ENCODE peak calls at places on chromosome 10, in eight cellular contexts. B is lower lobe of right lung; H is fibroblast of mammary gland; O is CD8-positive, alpha-beta T cell; X is cardiac fibroblast; L is colonic mucosa; R is epithelial cell of proximal tubule; E is sigmoid colon. J is an unnamed sample.
A peak's percentile ranks its signal among the peaks of the same experiment; 100 is the strongest.

GRCh38 chr10:49300140-49300974 is 1.4 kb downstream of the C10orf71 start:
- DNase-seq in R (no peak), X (no peak), E (peak; percentile 20), O (no peak), H (peak; percentile 18), B (no peak), L (no peak), J (peak; percentile 49)

GRCh38 chr10:91709394-91709798 is 76.5 kb upstream of the PPP1R3C start:
- DNase-seq in O (no peak), E (no peak), L (no peak), B (no peak), X (peak; percentile 44), H (peak; percentile 64), R (peak; percentile 56), J (peak; percentile 60)

GRCh38 chr10:98209441-98209840 is 58.6 kb downstream of the LOXL4 start:
- DNase-seq in R (no peak), X (no peak), L (no peak), H (no peak), E (no peak), O (no peak), B (no peak), J (no peak)

GRCh38 chr10:69681436-69681835 is 51.4 kb downstream of the FAM241B start:
- DNase-seq in H (no peak), B (no peak), O (no peak), R (no peak), L (no peak), X (no peak), E (peak; percentile 27), J (no peak)

GRCh38 chr10:128263891-128264688 is 137.9 kb upstream of the MKI67 start:
- DNase-seq in O (peak; percentile 37), L (peak; percentile 60), R (no peak), X (peak; percentile 70), H (peak; percentile 51), E (peak; percentile 76), B (peak; percentile 57), J (peak; percentile 78)

GRCh38 chr10:12351447-12351846 is 2.1 kb downstream of the CAMK1D start:
- DNase-seq in R (no peak), E (peak; percentile 67), L (peak; percentile 28), B (no peak), O (peak; percentile 18), H (no peak), X (no peak), J (no peak)

GRCh38 chr10:35890970-35891330 is 248.9 kb upstream of the FZD8 start:
- DNase-seq in R (peak; percentile 38), O (no peak), B (no peak), E (no peak), L (no peak), H (no peak), X (no peak), J (no peak)

GRCh38 chr10:32210306-32211045 is 136.5 kb downstream of the EPC1 start:
- DNase-seq in X (peak; percentile 72), O (no peak), H (peak; percentile 74), L (peak; percentile 33), B (no peak), R (no peak), E (no peak), J (peak; percentile 80)

GRCh38 chr10:97169911-97170693 is 15.7 kb downstream of the SLIT1 start:
- DNase-seq in R (no peak), L (peak; percentile 67), X (no peak), O (no peak), B (no peak), E (no peak), H (no peak), J (no peak)

GRCh38 chr10:98045785-98046389 is 15.5 kb upstream of the CRTAC1 start:
- DNase-seq in R (peak; percentile 10), O (peak; percentile 54), L (peak; percentile 46), E (peak; percentile 63), B (peak; percentile 60), H (peak; percentile 49), X (peak; percentile 64), J (peak; percentile 75)

GRCh38 chr10:34252111-34252510 is 563.0 kb downstream of the PARD3 start:
- DNase-seq in O (no peak), E (no peak), L (no peak), X (peak; percentile 31), R (no peak), H (no peak), B (no peak), J (no peak)

GRCh38 chr10:78991187-78991586 is 77.6 kb upstream of the ZMIZ1 start:
- DNase-seq in X (no peak), L (no peak), O (no peak), E (no peak), B (no peak), H (peak; percentile 60), R (no peak), J (no peak)

GRCh38 chr10:109277456-109277855 is 645.9 kb downstream of the XPNPEP1 start:
- DNase-seq in H (no peak), B (no peak), O (no peak), X (no peak), E (no peak), R (no peak), L (no peak), J (no peak)

GRCh38 chr10:86376403-86376802 is 9.8 kb upstream of the GRID1 start:
- DNase-seq in O (no peak), R (no peak), E (peak; percentile 59), B (no peak), H (no peak), X (no peak), L (peak; percentile 10), J (no peak)

GRCh38 chr10:121069061-121069850 is 218.1 kb downstream of the WDR11 start:
- DNase-seq in H (no peak), B (no peak), O (no peak), L (no peak), E (no peak), X (no peak), R (no peak), J (peak; percentile 32)

GRCh38 chr10:101444058-101444457 is 90.1 kb downstream of the BTRC start:
- DNase-seq in O (no peak), H (peak; percentile 31), E (no peak), R (no peak), L (no peak), B (no peak), X (peak; percentile 24), J (peak; percentile 54)

GRCh38 chr10:101436302-101436701 is 82.3 kb downstream of the BTRC start:
- DNase-seq in L (no peak), X (no peak), E (no peak), H (no peak), B (no peak), O (no peak), R (no peak), J (no peak)

GRCh38 chr10:101442456-101442800 is 88.5 kb downstream of the BTRC start:
- DNase-seq in R (no peak), B (no peak), X (no peak), O (no peak), L (no peak), E (no peak), H (no peak), J (no peak)

GRCh38 chr10:101441539-101442455 is 87.8 kb downstream of the BTRC start:
- DNase-seq in B (no peak), E (no peak), L (peak; percentile 24), R (peak; percentile 49), X (peak; percentile 89), H (peak; percentile 77), O (no peak), J (peak; percentile 90)

GRCh38 chr10:101438881-101439391 is 85.0 kb downstream of the BTRC start:
- DNase-seq in X (peak; percentile 11), O (no peak), E (no peak), H (no peak), L (no peak), B (no peak), R (no peak), J (no peak)
- TF ChIP-seq CTCF in X (no peak), O (no peak), E (no peak), H (no peak), L (no peak), B (no peak), R (no peak), J (no peak)

GRCh38 chr10:132637477-132638129 is 100.0 kb downstream of the INPP5A start:
- DNase-seq in E (peak; percentile 60), B (no peak), O (peak; percentile 26), X (peak; percentile 81), L (no peak), R (no peak), H (peak; percentile 73), J (peak; percentile 81)
- H3K4me3 ChIP-seq in E (peak overlapping the region; percentile 15), B (no peak overlapping the region), O (no peak overlapping the region), X (no peak overlapping the region), L (no peak overlapping the region), R (no peak overlapping the region), H (no peak overlapping the region), J (no peak overlapping the region)

DNA sequence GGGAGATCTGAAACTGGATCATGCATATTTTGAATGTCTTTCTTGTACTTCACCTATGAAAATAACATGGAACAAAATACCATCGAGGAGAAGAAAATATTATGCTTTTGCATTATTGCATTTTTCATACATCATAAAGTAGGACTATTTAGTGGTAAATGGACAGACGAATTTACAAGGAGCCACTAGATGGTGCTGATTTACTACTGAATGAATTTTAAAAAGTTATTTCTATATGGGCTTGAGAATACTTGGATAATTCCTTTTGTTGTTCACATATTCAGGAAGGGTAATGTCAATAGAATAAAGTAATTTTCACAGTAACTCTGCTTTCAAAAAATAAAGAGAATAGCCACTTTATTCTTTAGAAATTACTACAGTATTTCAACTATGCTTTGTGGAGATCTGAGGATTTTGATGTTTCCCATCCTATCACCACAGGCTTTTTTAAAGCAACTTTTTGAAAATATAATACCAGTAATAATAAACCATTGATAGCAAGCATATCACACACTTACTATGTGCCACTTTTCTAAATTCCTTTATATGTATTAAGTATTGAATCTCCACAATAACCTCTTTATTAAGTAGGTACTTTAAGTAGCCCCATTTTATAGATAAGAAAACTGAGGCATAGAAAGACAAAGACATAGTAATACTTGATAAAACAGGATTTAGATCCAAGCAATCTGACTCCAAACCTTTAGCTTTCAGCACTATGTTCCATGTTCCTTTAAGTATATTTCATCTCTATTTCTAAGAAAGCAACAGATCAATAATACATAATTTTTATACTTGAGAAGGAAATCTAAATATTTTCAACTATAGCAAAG is 38.6 kb downstream of the NEBL start:
- DNase-seq in E (no peak), H (peak; percentile 60), B (no peak), L (no peak), X (peak; percentile 69), R (no peak), O (no peak), J (peak; percentile 74)
- TF ChIP-seq CTCF in E (no peak), H (peak; percentile 50), B (peak; percentile 52), L (no peak), X (peak; percentile 28), R (peak; percentile 54), O (no peak), J (peak; percentile 58)

GRCh38 chr10:27745719-27746363 is at the start of gene MKX:
- DNase-seq in E (peak; percentile 87), O (peak; percentile 37), L (peak; percentile 58), R (no peak), H (peak; percentile 48), B (peak; percentile 66), X (no peak), J (no peak)
- H3K4me3 ChIP-seq in E (peak within 1 kb of the TSS; percentile 77), O (peak within 1 kb of the TSS; percentile 80), L (peak within 1 kb of the TSS; percentile 47), R (peak within 1 kb of the TSS; percentile 14), H (peak within 1 kb of the TSS; percentile 24), B (peak within 1 kb of the TSS; percentile 67), X (no peak within 1 kb of the TSS), J (no peak within 1 kb of the TSS)

J was measured in choroid plexus epithelial cell.